ENCODE peak calls at places on chromosome 20, in five cellular contexts. R is cardiac muscle cell, S is neural progenitor cell, D is ascending aorta, H is progenitor cell of endocrine pancreas. P is an unnamed sample.

GRCh38 chr20:64245746-64246595 is 9.6 kb upstream of the PCMTD2 start:
- DNase-seq in R (no peak), S (no peak), D (no peak), H (no peak), P (no peak)

GRCh38 chr20:49685809-49686208 is 27.9 kb downstream of the B4GALT5 start:
- DNase-seq in R (peak), S (no peak), D (no peak), H (no peak), P (no peak)

GRCh38 chr20:22918286-22918983 is 116.7 kb upstream of the SSTR4 start:
- DNase-seq in R (peak), S (no peak), D (no peak), H (no peak), P (no peak)

GRCh38 chr20:57888591-57888990 is 178.8 kb upstream of the PMEPA1 start:
- DNase-seq in R (no peak), S (no peak), D (peak), H (no peak), P (no peak)

GRCh38 chr20:52852695-52853094 is 119.5 kb upstream of the TSHZ2 start:
- DNase-seq in R (peak), S (no peak), D (no peak), H (no peak), P (no peak)

GRCh38 chr20:44961868-44962267 is 1.7 kb upstream of the TOMM34 start:
- DNase-seq in R (peak), S (no peak), D (no peak), H (no peak), P (no peak)

GRCh38 chr20:9068232-9068781 is 580 bp upstream of the PLCB4 start:
- DNase-seq in R (peak), S (peak), D (peak), H (peak), P (peak)

GRCh38 chr20:63177134-63177784 is 38.7 kb downstream of the YTHDF1 start:
- DNase-seq in R (no peak), S (peak), D (no peak), H (no peak), P (peak)

GRCh38 chr20:8335059-8335458 is 203.0 kb downstream of the PLCB1 start:
- DNase-seq in R (no peak), S (no peak), D (no peak), H (no peak), P (no peak)

GRCh38 chr20:58173930-58174707 is 54.3 kb downstream of the ANKRD60 start:
- DNase-seq in R (no peak), S (no peak), D (no peak), H (no peak), P (no peak)

GRCh38 chr20:9416421-9416820 is 98.0 kb upstream of the LAMP5 start:
- DNase-seq in R (no peak), S (no peak), D (no peak), H (no peak), P (no peak)

GRCh38 chr20:34022154-34022842 is 28.6 kb downstream of the RALY start:
- DNase-seq in R (peak), S (peak), D (no peak), H (no peak), P (no peak)

GRCh38 chr20:58020656-58021454 is 207.6 kb downstream of the ANKRD60 start:
- DNase-seq in R (no peak), S (no peak), D (peak), H (no peak), P (no peak)

GRCh38 chr20:50750145-50750671 is 18.8 kb downstream of the PARD6B start:
- DNase-seq in R (no peak), S (no peak), D (no peak), H (no peak), P (no peak)

GRCh38 chr20:48750941-48751620 is 76.7 kb downstream of the PREX1 start:
- DNase-seq in R (peak), S (peak), D (peak), H (no peak), P (peak)

GRCh38 chr20:39986231-39986904 is 702.7 kb downstream of the MAFB start:
- DNase-seq in R (peak), S (peak), D (peak), H (no peak), P (no peak)

GRCh38 chr20:42191140-42191860 is 573.1 kb upstream of the CHD6 start:
- DNase-seq in R (no peak), S (peak), D (no peak), H (no peak), P (no peak)
- TF ChIP-seq CTCF in R (no peak), S (peak), D (no peak), H (peak), P (no peak)

GRCh38 chr20:37528442-37529213 is 952 bp upstream of the BLCAP start:
- DNase-seq in R (no peak), S (no peak), D (peak), H (no peak), P (no peak)

GRCh38 chr20:37529968-37530600 is 2.4 kb upstream of the BLCAP start:
- DNase-seq in R (no peak), S (no peak), D (peak), H (no peak), P (no peak)

GRCh38 chr20:37527638-37528441 is at the start of gene BLCAP:
- DNase-seq in R (peak), S (peak), D (peak), H (peak), P (peak)

GRCh38 chr20:37530696-37531095 is 3.0 kb upstream of the BLCAP start:
- DNase-seq in R (no peak), S (no peak), D (no peak), H (no peak), P (no peak)

DNA sequence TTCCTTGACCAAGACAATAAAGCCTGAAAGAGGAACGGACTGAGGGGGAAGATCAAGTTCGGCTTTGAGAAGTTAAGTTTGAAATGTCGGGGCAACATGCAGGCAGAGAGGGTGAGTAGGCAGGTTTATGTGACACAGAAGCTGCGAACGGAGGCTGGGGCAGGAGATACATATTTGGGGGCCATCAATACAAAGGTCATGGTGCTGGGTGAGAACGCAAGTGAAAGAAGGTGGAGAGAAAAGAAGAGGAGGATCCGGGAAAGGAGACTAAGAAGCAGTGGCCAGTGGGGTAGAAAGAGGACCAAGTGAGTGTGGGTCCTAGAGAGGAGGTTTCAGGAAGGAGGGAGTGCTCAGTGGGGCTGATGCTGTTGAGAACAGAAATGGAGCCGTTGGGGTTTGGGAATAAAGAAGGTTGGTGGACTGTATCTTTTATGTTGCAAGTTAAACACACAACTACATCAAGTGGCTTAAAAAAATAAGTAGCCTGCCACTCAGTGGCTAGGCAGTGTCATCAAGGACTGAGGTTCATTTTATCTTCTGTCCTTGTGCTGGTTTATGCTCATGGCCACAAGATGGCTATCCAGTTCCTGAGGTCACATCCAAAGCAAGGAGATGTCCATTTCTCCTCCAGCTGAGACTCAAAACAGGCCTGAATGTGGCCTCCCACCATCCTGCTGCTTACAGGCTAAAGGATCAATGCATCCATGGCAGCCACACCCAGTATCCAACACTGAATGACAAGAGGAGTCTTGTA is 1.7 kb upstream of the BLCAP start:
- DNase-seq in R (no peak), S (no peak), D (peak), H (no peak), P (no peak)
- TF ChIP-seq CTCF in R (no peak), S (no peak), D (no peak), H (no peak), P (no peak)

GRCh38 chr20:1823421-1823892 is 71.8 kb upstream of the SIRPA start:
- DNase-seq in R (no peak), S (no peak), D (no peak), H (no peak), P (no peak)

GRCh38 chr20:1820137-1821074 is 74.8 kb upstream of the SIRPA start:
- DNase-seq in R (peak), S (no peak), D (peak), H (no peak), P (no peak)

GRCh38 chr20:1824177-1824576 is 71.0 kb upstream of the SIRPA start:
- DNase-seq in R (no peak), S (no peak), D (no peak), H (no peak), P (no peak)

GRCh38 chr20:1824834-1825233 is 70.4 kb upstream of the SIRPA start:
- DNase-seq in R (peak), S (no peak), D (no peak), H (no peak), P (no peak)

GRCh38 chr20:1822564-1823420 is 72.4 kb upstream of the SIRPA start:
- DNase-seq in R (peak), S (no peak), D (no peak), H (no peak), P (no peak)
- TF ChIP-seq CTCF in R (peak), S (no peak), D (no peak), H (no peak), P (no peak)

DNA sequence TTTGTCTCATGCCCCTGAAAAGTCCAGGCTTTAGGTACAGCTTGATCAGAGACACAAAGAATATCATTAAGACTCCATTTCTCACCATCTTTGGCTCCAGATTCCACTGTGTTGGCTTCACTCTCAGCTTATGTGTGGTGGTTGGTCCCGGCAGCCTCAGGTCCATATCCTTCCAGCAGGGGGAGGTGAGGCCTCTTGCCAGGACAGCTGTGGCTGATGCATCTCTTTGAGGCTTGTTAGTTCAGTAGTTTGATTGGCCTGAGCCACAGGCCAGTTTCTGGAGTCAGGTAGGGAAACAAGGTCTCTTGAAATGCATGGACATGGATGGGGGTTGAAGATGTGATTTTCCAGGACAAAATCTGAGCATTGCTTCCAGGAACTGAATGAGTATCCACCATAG is 62.4 kb downstream of the JAG1 start:
- DNase-seq in R (peak), S (peak), D (no peak), H (no peak), P (peak)
- TF ChIP-seq CTCF in R (peak), S (peak), D (peak), H (peak), P (peak)